ENCODE peak calls at places on chromosomes 12 and 14, in seven cellular contexts. L, V, K, B, S, N and E are unnamed samples.

GRCh38 chr12:64039285-64039871 is 182.7 kb downstream of the KICS2 start:
- DNase-seq in L (no peak), V (peak; percentile 59), K (peak; percentile 61), B (no peak), S (no peak), N (peak; percentile 23), E (no peak)

GRCh38 chr14:59585891-59586554 is 9.4 kb upstream of the CCDC175 start:
- DNase-seq in L (no peak), V (peak; percentile 86), K (no peak), B (no peak), S (no peak), N (no peak), E (no peak)

GRCh38 chr14:68686212-68686478 is 106.7 kb downstream of the ZFP36L1 start:
- DNase-seq in L (no peak), V (peak; percentile 71), K (no peak), B (no peak), S (no peak), N (no peak), E (no peak)

GRCh38 chr12:99752740-99753139 is 105.2 kb downstream of the GARIN6 start:
- DNase-seq in L (no peak), V (no peak), K (no peak), B (no peak), S (no peak), N (no peak), E (no peak)

GRCh38 chr12:122661938-122662337 is 41.2 kb downstream of the HCAR2 start:
- DNase-seq in L (no peak), V (no peak), K (no peak), B (no peak), S (no peak), N (no peak), E (no peak)

GRCh38 chr14:38342803-38343202 is 86.9 kb upstream of the CLEC14A start:
- DNase-seq in L (no peak), V (peak; percentile 84), K (no peak), B (no peak), S (no peak), N (peak; percentile 56), E (no peak)

GRCh38 chr12:4111010-4111409 is 162.6 kb upstream of the CCND2 start:
- DNase-seq in L (no peak), V (no peak), K (no peak), B (no peak), S (no peak), N (no peak), E (no peak)

GRCh38 chr12:127120851-127121250 is 1146.1 kb upstream of the TMEM132C start:
- DNase-seq in L (no peak), V (no peak), K (no peak), B (no peak), S (no peak), N (no peak), E (no peak)

GRCh38 chr12:91138337-91138905 is 27.1 kb upstream of the LUM start:
- DNase-seq in L (no peak), V (no peak), K (no peak), B (no peak), S (no peak), N (no peak), E (no peak)

GRCh38 chr14:90518941-90519256 is 122.1 kb downstream of the CALM1 start:
- DNase-seq in L (no peak), V (no peak), K (peak; percentile 54), B (peak; percentile 53), S (no peak), N (no peak), E (peak; percentile 7)

GRCh38 chr14:68910540-68910939 is 68.6 kb downstream of the ACTN1 start:
- DNase-seq in L (no peak), V (no peak), K (no peak), B (no peak), S (no peak), N (no peak), E (no peak)

GRCh38 chr12:29971431-29971830 is 187.7 kb upstream of the TMTC1 start:
- DNase-seq in L (no peak), V (no peak), K (no peak), B (no peak), S (no peak), N (no peak), E (no peak)

GRCh38 chr12:106684497-106684896 is 90.0 kb upstream of the RIC8B start:
- DNase-seq in L (no peak), V (no peak), K (no peak), B (no peak), S (no peak), N (no peak), E (no peak)

GRCh38 chr14:50044040-50044651 is 72.2 kb downstream of the VCPKMT start:
- DNase-seq in L (no peak), V (no peak), K (no peak), B (no peak), S (no peak), N (no peak), E (no peak)

GRCh38 chr12:29662737-29663323 is 120.9 kb downstream of the TMTC1 start:
- DNase-seq in L (no peak), V (no peak), K (no peak), B (no peak), S (no peak), N (no peak), E (no peak)

GRCh38 chr14:23432102-23432925 is 3.1 kb downstream of the MYH7 start:
- DNase-seq in L (peak; percentile 31), V (no peak), K (no peak), B (no peak), S (no peak), N (no peak), E (no peak)

GRCh38 chr12:67925551-67925950 is 63.7 kb upstream of the IFNG-AS1 start:
- DNase-seq in L (no peak), V (no peak), K (no peak), B (no peak), S (no peak), N (no peak), E (no peak)

GRCh38 chr12:95848575-95849388 is 10.0 kb upstream of the SNRPF start:
- DNase-seq in L (no peak), V (no peak), K (peak; percentile 14), B (peak; percentile 51), S (no peak), N (no peak), E (no peak)

GRCh38 chr14:21825147-21825743 is 151.6 kb upstream of the OR4E1 start:
- DNase-seq in L (no peak), V (no peak), K (no peak), B (peak; percentile 68), S (no peak), N (no peak), E (peak; percentile 30)

DNA sequence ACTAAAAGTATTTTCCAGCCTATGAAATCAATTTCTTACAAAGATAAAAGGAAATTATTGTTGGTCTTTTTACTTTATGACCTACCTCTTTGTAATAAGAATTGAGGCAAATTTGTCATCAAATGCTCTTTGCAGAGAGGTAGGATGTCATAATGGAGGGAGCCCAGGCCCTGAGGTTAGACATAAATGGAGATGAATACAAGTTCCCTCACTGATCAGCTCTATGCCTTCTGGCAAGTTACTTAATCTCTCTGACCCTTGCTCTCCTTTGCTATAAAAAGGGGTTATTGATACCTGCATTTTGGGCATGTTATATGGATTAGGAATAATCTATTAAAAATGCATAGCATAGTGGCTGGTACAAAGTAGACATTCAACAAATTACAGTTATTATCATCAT is 146.9 kb upstream of the KRR1 start:
- DNase-seq in L (no peak), V (no peak), K (no peak), B (no peak), S (no peak), N (no peak), E (no peak)
- H3K4me3 ChIP-seq in L (no peak overlapping the region), V (no peak overlapping the region), K (no peak overlapping the region), B (no peak overlapping the region), S (no peak overlapping the region), N (no peak overlapping the region), E (no peak overlapping the region)

GRCh38 chr14:28777773-28778606 is 11.4 kb downstream of the FOXG1 start:
- DNase-seq in L (no peak), V (no peak), K (no peak), B (no peak), S (no peak), N (no peak), E (no peak)

GRCh38 chr14:28776482-28777266 is 10.1 kb downstream of the FOXG1 start:
- DNase-seq in L (no peak), V (no peak), K (no peak), B (no peak), S (no peak), N (no peak), E (no peak)

GRCh38 chr14:28778718-28779117 is 12.1 kb downstream of the FOXG1 start:
- DNase-seq in L (no peak), V (no peak), K (no peak), B (no peak), S (no peak), N (no peak), E (no peak)

GRCh38 chr14:28780843-28781503 is 14.4 kb downstream of the FOXG1 start:
- DNase-seq in L (no peak), V (no peak), K (no peak), B (no peak), S (no peak), N (no peak), E (no peak)

GRCh38 chr14:28779416-28779941 is 12.9 kb downstream of the FOXG1 start:
- DNase-seq in L (no peak), V (no peak), K (no peak), B (no peak), S (no peak), N (no peak), E (no peak)
- H3K27me3 ChIP-seq in L (no peaks in the 10 kb centered on the region), V (peaks cover 83% of the 10 kb centered on the region), K (peaks cover 100% of the 10 kb centered on the region), B (no peaks in the 10 kb centered on the region), S (peaks cover 6% of the 10 kb centered on the region), N (peaks cover 39% of the 10 kb centered on the region), E (no peaks in the 10 kb centered on the region)

GRCh38 chr12:25236626-25237025 is 14.1 kb downstream of the KRAS start:
- DNase-seq in L (no peak), V (no peak), K (no peak), B (no peak), S (no peak), N (no peak), E (no peak)
- H3K27ac ChIP-seq in L (no peak overlapping the region), V (no peak overlapping the region), K (no peak overlapping the region), B (no peak overlapping the region), S (no peak overlapping the region), N (no peak overlapping the region), E (no peak overlapping the region)

GRCh38 chr12:46556105-46556559 is 183.6 kb upstream of the SLC38A2 start:
- DNase-seq in L (no peak), V (peak; percentile 99), K (no peak), B (peak; percentile 87), S (no peak), N (peak; percentile 92), E (no peak)
- H3K4me3 ChIP-seq in L (no peak overlapping the region), V (no peak overlapping the region), K (no peak overlapping the region), B (no peak overlapping the region), S (no peak overlapping the region), N (peak overlapping the region; percentile 40), E (no peak overlapping the region)